ENCODE peak calls at places on chromosomes 16 and 17, in five cellular contexts. One of them, this sample, is unnamed.

GRCh38 chr17:14301279-14301760 is 439 bp downstream of the HS3ST3B1 start:
- DNase-seq in keratinocyte: no peak
- DNase-seq in Peyer's patch: no peak
- DNase-seq in Caco-2: no peak
- DNase-seq in fibroblast of lung: no peak
- DNase-seq in this sample: no peak

GRCh38 chr16:578870-579405 is 9.2 kb downstream of the PIGQ start:
- DNase-seq in Peyer's patch: peak; percentile 90
- DNase-seq in fibroblast of lung: peak; percentile 69
- DNase-seq in keratinocyte: no peak
- DNase-seq in Caco-2: peak; percentile 49
- DNase-seq in this sample: no peak

GRCh38 chr17:16886655-16887322 is 85.1 kb downstream of the TNFRSF13B start:
- DNase-seq in fibroblast of lung: no peak
- DNase-seq in keratinocyte: no peak
- DNase-seq in Caco-2: no peak
- DNase-seq in Peyer's patch: no peak
- DNase-seq in this sample: peak; percentile 62

GRCh38 chr17:76727745-76728456 is 1.3 kb downstream of the METTL23 start:
- DNase-seq in keratinocyte: no peak
- DNase-seq in fibroblast of lung: peak; percentile 21
- DNase-seq in Peyer's patch: peak; percentile 54
- DNase-seq in Caco-2: no peak
- DNase-seq in this sample: no peak

GRCh38 chr16:14447783-14448182 is 182.3 kb downstream of the PARN start:
- DNase-seq in Peyer's patch: no peak
- DNase-seq in fibroblast of lung: no peak
- DNase-seq in Caco-2: no peak
- DNase-seq in keratinocyte: no peak
- DNase-seq in this sample: no peak

GRCh38 chr17:29505826-29506225 is 61.0 kb downstream of the ABHD15 start:
- DNase-seq in fibroblast of lung: no peak
- DNase-seq in keratinocyte: no peak
- DNase-seq in Peyer's patch: no peak
- DNase-seq in Caco-2: no peak
- DNase-seq in this sample: no peak

GRCh38 chr16:62445909-62446308 is 409.7 kb upstream of the CDH8 start:
- DNase-seq in Peyer's patch: no peak
- DNase-seq in fibroblast of lung: no peak
- DNase-seq in Caco-2: no peak
- DNase-seq in keratinocyte: no peak
- DNase-seq in this sample: no peak

GRCh38 chr17:79088266-79088996 is 13.8 kb downstream of the ENGASE start:
- DNase-seq in Peyer's patch: no peak
- DNase-seq in keratinocyte: no peak
- DNase-seq in Caco-2: no peak
- DNase-seq in fibroblast of lung: no peak
- DNase-seq in this sample: no peak

GRCh38 chr16:28120754-28121153 is 57.2 kb upstream of the GSG1L start:
- DNase-seq in Caco-2: no peak
- DNase-seq in keratinocyte: no peak
- DNase-seq in Peyer's patch: no peak
- DNase-seq in fibroblast of lung: no peak
- DNase-seq in this sample: no peak

GRCh38 chr16:24685539-24686432 is 43.7 kb upstream of the TNRC6A start:
- DNase-seq in Caco-2: peak; percentile 68
- DNase-seq in fibroblast of lung: peak; percentile 76
- DNase-seq in Peyer's patch: no peak
- DNase-seq in keratinocyte: no peak
- DNase-seq in this sample: peak; percentile 89

GRCh38 chr17:53950207-53950857 is 127.6 kb downstream of the KIF2B start:
- DNase-seq in Caco-2: peak; percentile 55
- DNase-seq in Peyer's patch: no peak
- DNase-seq in fibroblast of lung: no peak
- DNase-seq in keratinocyte: no peak
- DNase-seq in this sample: no peak

GRCh38 chr16:82658796-82659195 is 32.0 kb downstream of the CDH13 start:
- DNase-seq in Caco-2: no peak
- DNase-seq in Peyer's patch: no peak
- DNase-seq in fibroblast of lung: no peak
- DNase-seq in keratinocyte: no peak
- DNase-seq in this sample: no peak

GRCh38 chr17:1787301-1787902 is 25.5 kb downstream of the SERPINF1 start:
- DNase-seq in Peyer's patch: peak; percentile 83
- DNase-seq in fibroblast of lung: peak; percentile 93
- DNase-seq in Caco-2: no peak
- DNase-seq in keratinocyte: no peak
- DNase-seq in this sample: peak; percentile 86

GRCh38 chr16:88569614-88569984 is 604 bp upstream of the ZC3H18 start:
- DNase-seq in fibroblast of lung: no peak
- DNase-seq in keratinocyte: no peak
- DNase-seq in Caco-2: peak; percentile 19
- DNase-seq in Peyer's patch: no peak
- DNase-seq in this sample: no peak

GRCh38 chr17:51362818-51363598 is 102.7 kb downstream of the UTP18 start:
- DNase-seq in keratinocyte: no peak
- DNase-seq in Caco-2: no peak
- DNase-seq in fibroblast of lung: no peak
- DNase-seq in Peyer's patch: no peak
- DNase-seq in this sample: no peak

GRCh38 chr17:67974598-67975066 is 21.6 kb downstream of the C17orf58 start:
- DNase-seq in keratinocyte: no peak
- DNase-seq in Peyer's patch: no peak
- DNase-seq in fibroblast of lung: no peak
- DNase-seq in Caco-2: no peak
- DNase-seq in this sample: no peak

GRCh38 chr16:89613101-89613953 is at the start of gene DPEP1:
- DNase-seq in Peyer's patch: peak; percentile 83
- DNase-seq in keratinocyte: no peak
- DNase-seq in Caco-2: no peak
- DNase-seq in fibroblast of lung: no peak
- DNase-seq in this sample: no peak

GRCh38 chr16:84034516-84034915 is 8.1 kb downstream of the SLC38A8 start:
- DNase-seq in fibroblast of lung: no peak
- DNase-seq in keratinocyte: no peak
- DNase-seq in Caco-2: no peak
- DNase-seq in Peyer's patch: no peak
- DNase-seq in this sample: no peak

DNA sequence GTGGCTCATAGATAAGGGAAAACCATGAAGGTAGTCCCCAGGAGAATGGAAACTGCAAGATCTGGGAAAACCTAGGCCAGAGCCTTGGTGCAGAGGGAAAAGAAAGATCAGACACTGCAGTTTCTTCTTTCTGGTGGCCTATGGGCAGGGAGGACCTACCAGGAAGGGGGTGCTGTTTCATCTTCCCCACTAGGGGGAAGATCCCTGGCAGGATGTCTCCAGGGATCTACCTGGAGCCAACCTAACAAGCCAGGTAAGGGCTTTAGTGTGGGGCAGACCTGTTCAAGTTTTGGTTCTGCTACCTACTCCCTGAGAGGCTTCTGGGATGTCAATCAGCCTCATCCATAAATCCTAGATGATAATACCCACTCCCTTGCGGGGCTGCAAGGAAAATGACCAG is 21.4 kb downstream of the TOM1L2 start:
- DNase-seq in keratinocyte: no peak
- DNase-seq in fibroblast of lung: no peak
- DNase-seq in Peyer's patch: no peak
- DNase-seq in Caco-2: peak; percentile 56
- DNase-seq in this sample: no peak
- TF ChIP-seq CTCF in keratinocyte: peak; percentile 69
- TF ChIP-seq CTCF in fibroblast of lung: peak; percentile 10
- TF ChIP-seq CTCF in Peyer's patch: peak; percentile 12
- TF ChIP-seq CTCF in Caco-2: peak; percentile 72
- TF ChIP-seq CTCF in this sample: no peak

DNA sequence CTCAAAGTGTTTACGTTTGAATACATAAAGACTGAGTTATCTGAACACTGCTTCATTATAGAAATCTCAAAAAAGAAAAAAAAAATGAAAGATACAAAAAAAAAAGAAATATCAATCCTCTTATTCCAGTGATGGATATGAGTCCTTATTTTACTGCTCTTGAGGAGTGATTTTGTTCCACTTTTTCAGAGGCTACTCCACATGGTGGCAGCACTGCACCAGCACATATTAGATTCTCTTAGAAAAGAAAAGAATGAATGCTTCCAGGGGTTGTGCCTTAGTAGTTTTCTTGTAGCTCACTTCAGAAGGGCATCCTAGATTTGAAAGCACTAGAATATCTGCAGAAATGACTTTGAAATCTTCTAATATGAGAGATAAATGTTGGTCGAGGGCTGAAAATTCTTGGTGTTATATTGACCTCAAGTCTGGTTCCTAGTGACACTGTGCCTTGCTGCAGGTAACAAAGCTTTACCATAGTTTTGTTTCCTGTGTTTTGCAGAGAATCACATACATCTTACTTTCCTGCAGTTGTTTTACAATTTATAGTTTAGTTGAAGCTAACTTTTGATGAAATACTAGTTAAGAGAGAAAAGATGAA is 25.9 kb downstream of the AP2B1 start:
- DNase-seq in keratinocyte: no peak
- DNase-seq in Peyer's patch: peak; percentile 58
- DNase-seq in fibroblast of lung: peak; percentile 76
- DNase-seq in Caco-2: peak; percentile 67
- DNase-seq in this sample: no peak
- TF ChIP-seq CTCF in keratinocyte: peak; percentile 50
- TF ChIP-seq CTCF in Peyer's patch: peak; percentile 73
- TF ChIP-seq CTCF in fibroblast of lung: peak; percentile 80
- TF ChIP-seq CTCF in Caco-2: peak; percentile 79
- TF ChIP-seq CTCF in this sample: peak; percentile 85

GRCh38 chr16:2148714-2149629 is 547 bp downstream of the RAB26 start:
- DNase-seq in Peyer's patch: no peak
- DNase-seq in fibroblast of lung: no peak
- DNase-seq in Caco-2: peak; percentile 50
- DNase-seq in keratinocyte: no peak
- DNase-seq in this sample: no peak
- TF ChIP-seq CTCF in Peyer's patch: peak; percentile 36
- TF ChIP-seq CTCF in fibroblast of lung: no peak
- TF ChIP-seq CTCF in Caco-2: no peak
- TF ChIP-seq CTCF in keratinocyte: no peak
- TF ChIP-seq CTCF in this sample: no peak

DNA sequence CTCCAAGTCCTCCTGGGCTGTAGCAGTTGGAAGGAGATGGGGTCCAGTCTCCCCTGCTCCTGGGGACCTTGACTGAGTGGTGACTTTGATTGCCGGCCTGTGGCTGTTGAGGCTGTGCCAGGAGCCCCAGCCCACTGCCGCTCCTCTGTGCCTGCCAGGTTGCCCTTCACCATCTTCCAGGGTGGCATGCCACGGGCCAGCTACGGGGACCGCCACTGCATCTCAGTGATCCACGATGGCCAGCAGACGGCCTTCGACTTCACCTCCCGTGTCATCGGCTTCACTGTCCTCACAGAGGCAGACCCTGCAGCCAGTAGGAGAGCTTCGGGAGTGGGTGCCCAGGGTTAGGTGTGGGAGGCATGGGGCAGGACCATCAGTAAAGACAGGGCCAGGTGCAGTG is 23.4 kb upstream of the MYO15B start:
- DNase-seq in Peyer's patch: no peak
- DNase-seq in fibroblast of lung: no peak
- DNase-seq in keratinocyte: no peak
- DNase-seq in Caco-2: no peak
- DNase-seq in this sample: no peak
- TF ChIP-seq CTCF in Peyer's patch: no peak
- TF ChIP-seq CTCF in fibroblast of lung: no peak
- TF ChIP-seq CTCF in keratinocyte: no peak
- TF ChIP-seq CTCF in Caco-2: no peak
- TF ChIP-seq CTCF in this sample: no peak

DNA sequence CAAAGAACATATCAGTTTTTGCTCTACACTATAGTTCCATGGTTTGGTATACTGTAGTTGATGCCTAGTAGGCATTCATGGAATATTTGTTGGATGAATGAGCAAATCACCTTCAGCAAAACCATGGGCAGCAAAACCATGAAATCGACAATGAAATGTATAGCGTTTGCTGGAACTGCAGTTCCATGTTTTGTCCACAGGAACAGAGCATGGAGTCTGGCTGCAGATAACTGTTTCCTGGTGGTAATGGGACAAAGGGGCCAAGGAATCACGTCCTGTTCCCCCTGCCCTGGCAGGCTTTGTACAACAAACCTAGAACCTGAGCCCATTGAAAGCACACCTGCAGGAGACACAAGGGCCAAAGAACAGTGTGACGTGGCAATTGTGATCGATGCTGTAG is 101.1 kb downstream of the USP31 start:
- DNase-seq in keratinocyte: no peak
- DNase-seq in Caco-2: no peak
- DNase-seq in Peyer's patch: no peak
- DNase-seq in fibroblast of lung: no peak
- DNase-seq in this sample: no peak
- TF ChIP-seq CTCF in keratinocyte: no peak
- TF ChIP-seq CTCF in Caco-2: no peak
- TF ChIP-seq CTCF in Peyer's patch: no peak
- TF ChIP-seq CTCF in fibroblast of lung: no peak
- TF ChIP-seq CTCF in this sample: no peak

DNA sequence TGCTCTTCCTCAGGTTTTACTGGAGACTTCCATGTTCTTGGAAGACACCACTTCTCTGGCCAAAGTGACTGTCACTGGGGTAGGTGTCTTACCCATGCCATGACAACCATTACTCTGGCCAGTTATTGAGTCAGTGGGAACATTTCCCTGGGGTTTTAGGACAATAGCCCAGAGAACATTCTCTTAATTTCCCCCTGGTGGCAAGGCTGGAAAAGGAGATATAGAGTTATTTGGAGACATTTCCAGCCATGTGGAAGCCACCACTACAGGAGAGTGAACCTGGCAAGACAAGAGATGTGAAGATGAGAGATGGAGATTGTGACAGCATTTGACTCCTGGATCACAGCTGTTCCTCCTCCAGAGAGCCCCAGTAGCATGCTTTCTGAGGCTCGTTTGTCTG is 106.2 kb downstream of the CDK5R1 start:
- DNase-seq in Peyer's patch: no peak
- DNase-seq in keratinocyte: no peak
- DNase-seq in fibroblast of lung: no peak
- DNase-seq in Caco-2: no peak
- DNase-seq in this sample: no peak
- TF ChIP-seq CTCF in Peyer's patch: no peak
- TF ChIP-seq CTCF in keratinocyte: no peak
- TF ChIP-seq CTCF in fibroblast of lung: no peak
- TF ChIP-seq CTCF in Caco-2: peak; percentile 4
- TF ChIP-seq CTCF in this sample: no peak

DNA sequence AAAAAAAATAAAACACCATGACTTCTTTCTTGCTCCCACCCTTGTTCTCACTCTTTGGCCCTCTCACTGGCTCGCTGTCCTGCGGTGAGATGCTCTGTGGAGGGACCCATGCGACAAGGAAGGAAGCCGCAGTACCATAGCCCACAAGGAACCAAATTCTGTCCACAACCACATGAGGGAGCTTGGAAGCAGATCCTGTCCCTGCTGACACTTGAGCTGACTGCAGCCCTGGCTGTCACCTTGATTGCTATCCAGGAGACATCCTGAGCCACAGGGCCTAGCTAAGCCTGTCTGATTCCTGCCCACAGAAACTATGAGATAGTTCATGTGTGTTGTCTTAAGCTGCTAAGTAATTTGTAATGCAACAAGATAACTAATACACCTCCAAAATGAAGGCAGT is 4.8 kb upstream of the MT2A start:
- DNase-seq in fibroblast of lung: peak; percentile 47
- DNase-seq in Peyer's patch: no peak
- DNase-seq in Caco-2: peak; percentile 76
- DNase-seq in keratinocyte: no peak
- DNase-seq in this sample: no peak
- TF ChIP-seq CTCF in fibroblast of lung: peak; percentile 47
- TF ChIP-seq CTCF in Peyer's patch: peak; percentile 69
- TF ChIP-seq CTCF in Caco-2: peak; percentile 88
- TF ChIP-seq CTCF in keratinocyte: peak; percentile 26
- TF ChIP-seq CTCF in this sample: peak; percentile 60

GRCh38 chr16:50677351-50677750 is 3.8 kb downstream of the SNX20 start:
- DNase-seq in Caco-2: no peak
- DNase-seq in Peyer's patch: peak; percentile 42
- DNase-seq in keratinocyte: no peak
- DNase-seq in fibroblast of lung: no peak
- DNase-seq in this sample: no peak
- TF ChIP-seq CTCF in Caco-2: peak; percentile 37
- TF ChIP-seq CTCF in Peyer's patch: peak; percentile 26
- TF ChIP-seq CTCF in keratinocyte: peak; percentile 36
- TF ChIP-seq CTCF in fibroblast of lung: peak; percentile 34
- TF ChIP-seq CTCF in this sample: peak; percentile 16